ENCODE peak calls at places on chromosomes 13 and 19, in five cellular contexts. One of them, this sample, is unnamed. For H4K20me1, the result is how much of the 10 kb centered on the place peaks cover.

GRCh38 chr19:23116802-23117571 is at the start of gene ZNF730:
- DNase-seq in HCT116: no peak
- DNase-seq in endothelial cell of umbilical vein: peak
- DNase-seq in fibroblast of lung: peak
- DNase-seq in IMR-90: peak
- DNase-seq in this sample: peak

GRCh38 chr19:7257148-7258041 is 36.8 kb downstream of the INSR start:
- DNase-seq in fibroblast of lung: peak
- DNase-seq in endothelial cell of umbilical vein: peak
- DNase-seq in IMR-90: peak
- DNase-seq in HCT116: peak
- DNase-seq in this sample: no peak

GRCh38 chr13:51612867-51613266 is 28.6 kb downstream of the WDFY2 start:
- DNase-seq in fibroblast of lung: no peak
- DNase-seq in IMR-90: no peak
- DNase-seq in HCT116: no peak
- DNase-seq in endothelial cell of umbilical vein: no peak
- DNase-seq in this sample: no peak

GRCh38 chr13:98207411-98207810 is 30.3 kb upstream of the RNF113B start:
- DNase-seq in IMR-90: peak
- DNase-seq in endothelial cell of umbilical vein: no peak
- DNase-seq in HCT116: no peak
- DNase-seq in fibroblast of lung: no peak
- DNase-seq in this sample: no peak

GRCh38 chr13:97982286-97982685 is 28.8 kb downstream of the IPO5 start:
- DNase-seq in IMR-90: peak
- DNase-seq in HCT116: no peak
- DNase-seq in endothelial cell of umbilical vein: peak
- DNase-seq in fibroblast of lung: peak
- DNase-seq in this sample: no peak

GRCh38 chr13:48126944-48127814 is 32.3 kb upstream of the MED4 start:
- DNase-seq in HCT116: peak
- DNase-seq in endothelial cell of umbilical vein: peak
- DNase-seq in IMR-90: peak
- DNase-seq in fibroblast of lung: peak
- DNase-seq in this sample: peak

GRCh38 chr19:33740811-33741396 is 55.8 kb upstream of the KCTD15 start:
- DNase-seq in endothelial cell of umbilical vein: peak
- DNase-seq in fibroblast of lung: peak
- DNase-seq in HCT116: no peak
- DNase-seq in IMR-90: peak
- DNase-seq in this sample: peak

GRCh38 chr13:25886438-25887214 is 165.2 kb downstream of the SHISA2 start:
- DNase-seq in HCT116: no peak
- DNase-seq in endothelial cell of umbilical vein: peak
- DNase-seq in IMR-90: peak
- DNase-seq in fibroblast of lung: peak
- DNase-seq in this sample: no peak

GRCh38 chr19:52963229-52963760 is 614 bp upstream of the ZNF816 start:
- DNase-seq in endothelial cell of umbilical vein: no peak
- DNase-seq in HCT116: no peak
- DNase-seq in IMR-90: no peak
- DNase-seq in fibroblast of lung: no peak
- DNase-seq in this sample: no peak

GRCh38 chr19:12092065-12092867 is 27.7 kb downstream of the ZNF844 start:
- DNase-seq in HCT116: no peak
- DNase-seq in fibroblast of lung: peak
- DNase-seq in IMR-90: peak
- DNase-seq in endothelial cell of umbilical vein: peak
- DNase-seq in this sample: peak

GRCh38 chr19:4580961-4581380 is 21.5 kb upstream of the SEMA6B start:
- DNase-seq in fibroblast of lung: no peak
- DNase-seq in IMR-90: no peak
- DNase-seq in HCT116: no peak
- DNase-seq in endothelial cell of umbilical vein: no peak
- DNase-seq in this sample: no peak
- H3K4me3 ChIP-seq in fibroblast of lung: no peak
- H3K4me3 ChIP-seq in IMR-90: no peak
- H3K4me3 ChIP-seq in HCT116: peak
- H3K4me3 ChIP-seq in endothelial cell of umbilical vein: peak
- H3K4me3 ChIP-seq in this sample: no peak

GRCh38 chr13:75913925-75914324 is 277.8 kb downstream of the LMO7 start:
- DNase-seq in IMR-90: no peak
- DNase-seq in fibroblast of lung: no peak
- DNase-seq in HCT116: no peak
- DNase-seq in endothelial cell of umbilical vein: no peak
- DNase-seq in this sample: no peak
- H4K20me1 ChIP-seq in IMR-90: under half
- H4K20me1 ChIP-seq in fibroblast of lung: under half
- H4K20me1 ChIP-seq in HCT116: under half
- H4K20me1 ChIP-seq in endothelial cell of umbilical vein: under half
- H4K20me1 ChIP-seq in this sample: under half

DNA sequence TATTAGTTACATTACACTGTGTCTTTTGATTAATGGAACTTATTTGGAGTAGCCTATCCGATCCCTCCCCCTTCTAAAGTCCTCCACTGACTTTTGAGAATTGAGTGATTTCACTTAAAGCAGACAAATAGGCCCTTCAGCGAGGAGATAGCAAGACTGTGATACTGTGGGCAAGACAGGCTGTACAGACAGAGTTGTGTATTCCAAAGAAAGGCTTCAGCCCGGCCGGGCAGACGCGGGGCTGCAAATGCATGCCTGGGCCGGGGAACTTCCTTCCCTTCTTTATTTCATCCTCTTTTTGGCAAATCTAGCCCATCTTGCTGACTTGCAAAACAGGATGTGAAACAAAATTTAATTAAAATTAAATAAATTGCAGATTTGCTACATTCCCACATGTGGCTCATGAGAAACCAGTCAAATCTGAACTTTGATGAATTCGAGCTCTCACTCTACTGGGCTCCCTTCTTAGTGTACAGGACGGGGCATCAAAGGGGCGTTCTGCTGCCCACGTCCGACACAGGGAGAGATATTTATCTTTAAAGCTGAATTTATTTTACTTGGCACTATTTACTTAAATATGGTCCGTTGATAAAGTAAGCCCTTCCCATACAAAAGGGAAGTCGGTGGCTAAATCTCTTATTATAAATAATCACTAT is 314.9 kb downstream of the ZNF536 start:
- DNase-seq in fibroblast of lung: no peak
- DNase-seq in HCT116: no peak
- DNase-seq in endothelial cell of umbilical vein: peak
- DNase-seq in IMR-90: no peak
- DNase-seq in this sample: no peak
- H3K9ac ChIP-seq in fibroblast of lung: no peak
- H3K9ac ChIP-seq in HCT116: no peak
- H3K9ac ChIP-seq in endothelial cell of umbilical vein: no peak
- H3K9ac ChIP-seq in IMR-90: no peak
- H3K9ac ChIP-seq in this sample: no peak

DNA sequence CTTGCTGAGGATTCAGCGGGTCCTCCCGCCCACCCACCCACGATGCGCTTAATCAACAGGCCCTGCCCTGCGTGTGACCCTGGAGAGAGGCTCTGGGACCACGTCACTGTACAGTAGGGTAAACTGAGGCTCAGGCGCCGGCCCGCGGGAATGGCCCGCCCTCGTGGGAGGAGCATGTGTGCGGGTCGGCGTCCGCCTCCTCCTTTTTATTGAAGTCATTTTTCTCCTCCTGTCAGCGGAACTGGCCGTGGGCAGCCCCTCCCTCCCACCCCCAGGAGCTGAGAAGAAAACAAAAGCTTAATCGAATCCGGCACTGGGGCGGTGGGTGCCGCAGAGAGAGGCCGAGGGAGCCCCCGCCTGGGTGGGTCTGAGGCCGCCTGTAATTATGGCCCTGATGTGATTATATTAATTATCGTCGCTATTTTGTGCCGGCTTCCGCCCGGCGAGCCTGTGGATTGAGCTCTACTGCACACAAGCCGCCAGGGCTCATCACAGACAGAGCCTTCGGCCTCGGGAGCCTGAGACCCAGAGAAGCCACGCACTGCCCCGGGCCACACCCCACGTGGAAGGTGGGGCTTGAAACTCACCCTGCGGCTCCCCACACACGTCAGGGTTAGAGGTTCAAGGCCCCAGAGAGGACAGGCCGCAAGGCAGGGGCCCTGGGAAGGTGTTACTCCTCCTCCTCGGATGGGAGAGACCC is 7.0 kb downstream of the C2CD4C start:
- DNase-seq in HCT116: no peak
- DNase-seq in IMR-90: no peak
- DNase-seq in endothelial cell of umbilical vein: no peak
- DNase-seq in fibroblast of lung: no peak
- DNase-seq in this sample: no peak
- H3K4me3 ChIP-seq in HCT116: no peak
- H3K4me3 ChIP-seq in IMR-90: no peak
- H3K4me3 ChIP-seq in endothelial cell of umbilical vein: no peak
- H3K4me3 ChIP-seq in fibroblast of lung: no peak
- H3K4me3 ChIP-seq in this sample: no peak

This sample was measured in Karpas-422.